ENCODE peak calls at places on chromosomes 11 and 22, in five cellular contexts. One of them, this sample, is unnamed.

GRCh38 chr11:10581481-10582019 is 13.1 kb upstream of the LYVE1 start:
- DNase-seq in tibial artery: peak; percentile 71
- DNase-seq in osteocyte: no peak
- DNase-seq in H9: no peak
- DNase-seq in progenitor cell of endocrine pancreas: no peak
- DNase-seq in this sample: no peak

GRCh38 chr11:46948378-46949131 is 12.0 kb downstream of the CSTPP1 start:
- DNase-seq in tibial artery: no peak
- DNase-seq in osteocyte: no peak
- DNase-seq in H9: no peak
- DNase-seq in progenitor cell of endocrine pancreas: no peak
- DNase-seq in this sample: peak; percentile 73

GRCh38 chr22:45224988-45225731 is 15.5 kb downstream of the KIAA0930 start:
- DNase-seq in tibial artery: no peak
- DNase-seq in osteocyte: no peak
- DNase-seq in H9: peak; percentile 24
- DNase-seq in progenitor cell of endocrine pancreas: no peak
- DNase-seq in this sample: no peak

GRCh38 chr22:32879550-32879949 is 78.0 kb downstream of the TIMP3 start:
- DNase-seq in tibial artery: no peak
- DNase-seq in osteocyte: no peak
- DNase-seq in H9: no peak
- DNase-seq in progenitor cell of endocrine pancreas: no peak
- DNase-seq in this sample: no peak

GRCh38 chr11:134014502-134014901 is 54.4 kb upstream of the JAM3 start:
- DNase-seq in tibial artery: no peak
- DNase-seq in osteocyte: no peak
- DNase-seq in H9: peak; percentile 68
- DNase-seq in progenitor cell of endocrine pancreas: no peak
- DNase-seq in this sample: no peak

GRCh38 chr11:13168281-13168680 is 109.3 kb upstream of the BMAL1 start:
- DNase-seq in tibial artery: no peak
- DNase-seq in osteocyte: no peak
- DNase-seq in H9: no peak
- DNase-seq in progenitor cell of endocrine pancreas: no peak
- DNase-seq in this sample: no peak

GRCh38 chr22:36761553-36762240 is 14.2 kb downstream of the IFT27 start:
- DNase-seq in tibial artery: peak; percentile 24
- DNase-seq in osteocyte: peak; percentile 65
- DNase-seq in H9: peak; percentile 8
- DNase-seq in progenitor cell of endocrine pancreas: no peak
- DNase-seq in this sample: no peak

GRCh38 chr11:112610996-112611795 is 350.0 kb upstream of the NCAM1 start:
- DNase-seq in tibial artery: no peak
- DNase-seq in osteocyte: no peak
- DNase-seq in H9: no peak
- DNase-seq in progenitor cell of endocrine pancreas: no peak
- DNase-seq in this sample: no peak

GRCh38 chr22:32079110-32080089 is 36.3 kb downstream of the SLC5A1 start:
- DNase-seq in tibial artery: no peak
- DNase-seq in osteocyte: no peak
- DNase-seq in H9: peak; percentile 57
- DNase-seq in progenitor cell of endocrine pancreas: no peak
- DNase-seq in this sample: peak; percentile 40

GRCh38 chr22:17726561-17727243 is 47.6 kb downstream of the BID start:
- DNase-seq in tibial artery: no peak
- DNase-seq in osteocyte: no peak
- DNase-seq in H9: no peak
- DNase-seq in progenitor cell of endocrine pancreas: no peak
- DNase-seq in this sample: peak; percentile 61

GRCh38 chr11:456533-456932 is 6.5 kb downstream of the PTDSS2 start:
- DNase-seq in tibial artery: no peak
- DNase-seq in osteocyte: no peak
- DNase-seq in H9: no peak
- DNase-seq in progenitor cell of endocrine pancreas: no peak
- DNase-seq in this sample: no peak

GRCh38 chr11:114175706-114176105 is 116.2 kb downstream of the ZBTB16 start:
- DNase-seq in tibial artery: peak; percentile 66
- DNase-seq in osteocyte: no peak
- DNase-seq in H9: no peak
- DNase-seq in progenitor cell of endocrine pancreas: no peak
- DNase-seq in this sample: no peak

GRCh38 chr11:27473017-27473406 is 422 bp upstream of the LGR4 start:
- DNase-seq in tibial artery: no peak
- DNase-seq in osteocyte: no peak
- DNase-seq in H9: no peak
- DNase-seq in progenitor cell of endocrine pancreas: no peak
- DNase-seq in this sample: no peak

GRCh38 chr11:116044520-116044919 is 540.3 kb upstream of the CADM1 start:
- DNase-seq in tibial artery: no peak
- DNase-seq in osteocyte: no peak
- DNase-seq in H9: peak; percentile 17
- DNase-seq in progenitor cell of endocrine pancreas: no peak
- DNase-seq in this sample: no peak

GRCh38 chr11:16418698-16419097 is 62.4 kb upstream of the SOX6 start:
- DNase-seq in tibial artery: no peak
- DNase-seq in osteocyte: no peak
- DNase-seq in H9: no peak
- DNase-seq in progenitor cell of endocrine pancreas: no peak
- DNase-seq in this sample: no peak

GRCh38 chr11:47775240-47775869 is 8.2 kb upstream of the FNBP4 start:
- DNase-seq in tibial artery: peak; percentile 16
- DNase-seq in osteocyte: no peak
- DNase-seq in H9: no peak
- DNase-seq in progenitor cell of endocrine pancreas: no peak
- DNase-seq in this sample: no peak

GRCh38 chr11:46075168-46075567 is 46.1 kb downstream of the PHF21A start:
- DNase-seq in tibial artery: no peak
- DNase-seq in osteocyte: no peak
- DNase-seq in H9: no peak
- DNase-seq in progenitor cell of endocrine pancreas: no peak
- DNase-seq in this sample: no peak

GRCh38 chr11:131195801-131196517 is 174.5 kb upstream of the NTM start:
- DNase-seq in tibial artery: no peak
- DNase-seq in osteocyte: no peak
- DNase-seq in H9: no peak
- DNase-seq in progenitor cell of endocrine pancreas: no peak
- DNase-seq in this sample: no peak

GRCh38 chr11:12812849-12813248 is 138.6 kb downstream of the TEAD1 start:
- DNase-seq in tibial artery: no peak
- DNase-seq in osteocyte: no peak
- DNase-seq in H9: no peak
- DNase-seq in progenitor cell of endocrine pancreas: no peak
- DNase-seq in this sample: no peak

GRCh38 chr22:43376765-43377485 is 33.8 kb upstream of the SCUBE1 start:
- DNase-seq in tibial artery: no peak
- DNase-seq in osteocyte: no peak
- DNase-seq in H9: no peak
- DNase-seq in progenitor cell of endocrine pancreas: no peak
- DNase-seq in this sample: no peak

GRCh38 chr11:12149672-12150225 is 39.4 kb downstream of the MICAL2 start:
- DNase-seq in tibial artery: no peak
- DNase-seq in osteocyte: no peak
- DNase-seq in H9: no peak
- DNase-seq in progenitor cell of endocrine pancreas: no peak
- DNase-seq in this sample: no peak

DNA sequence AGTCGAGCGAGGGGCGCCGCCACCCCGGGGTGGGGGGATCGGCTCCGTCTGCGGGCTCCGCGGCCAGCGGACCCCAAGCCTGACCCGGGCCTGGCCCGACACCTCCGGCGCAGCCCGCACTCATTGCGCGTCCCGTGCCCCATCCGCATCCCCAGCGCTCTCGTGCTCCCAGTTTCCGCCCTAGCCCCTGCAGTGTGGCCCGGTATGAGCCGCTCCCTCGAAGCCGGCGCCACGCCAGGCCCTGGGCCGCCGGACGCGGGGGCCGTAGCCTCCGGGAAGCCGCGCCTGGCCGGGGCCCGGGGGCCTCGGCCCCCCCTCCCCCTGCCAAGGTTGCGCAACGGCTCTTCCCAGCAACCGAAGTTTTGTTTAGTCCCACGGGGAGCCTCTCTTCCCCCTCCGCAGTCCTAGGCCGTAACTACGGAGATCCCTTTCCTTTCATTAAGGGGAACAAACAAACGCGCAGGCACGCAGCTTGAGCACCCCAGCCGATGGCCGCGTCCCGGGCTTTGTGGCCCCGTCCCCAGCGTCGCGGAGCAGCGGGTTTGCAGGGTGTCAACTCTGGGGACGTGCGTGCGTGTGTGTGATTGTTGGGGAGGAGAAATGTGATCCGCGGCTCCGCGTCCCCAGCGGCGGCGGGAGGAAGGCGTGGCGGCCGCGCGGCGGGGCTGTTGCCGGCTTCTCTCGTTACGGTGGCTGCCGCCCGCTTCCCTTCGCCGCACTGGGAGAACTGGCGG is 883 bp downstream of the HIPK3 start:
- DNase-seq in tibial artery: peak; percentile 95
- DNase-seq in osteocyte: peak; percentile 90
- DNase-seq in H9: peak; percentile 73
- DNase-seq in progenitor cell of endocrine pancreas: peak; percentile 68
- DNase-seq in this sample: no peak
- TF ChIP-seq CTCF in tibial artery: peak; percentile 44
- TF ChIP-seq CTCF in osteocyte: peak; percentile 30
- TF ChIP-seq CTCF in H9: peak; percentile 28
- TF ChIP-seq CTCF in progenitor cell of endocrine pancreas: peak; percentile 33
- TF ChIP-seq CTCF in this sample: peak; percentile 16

DNA sequence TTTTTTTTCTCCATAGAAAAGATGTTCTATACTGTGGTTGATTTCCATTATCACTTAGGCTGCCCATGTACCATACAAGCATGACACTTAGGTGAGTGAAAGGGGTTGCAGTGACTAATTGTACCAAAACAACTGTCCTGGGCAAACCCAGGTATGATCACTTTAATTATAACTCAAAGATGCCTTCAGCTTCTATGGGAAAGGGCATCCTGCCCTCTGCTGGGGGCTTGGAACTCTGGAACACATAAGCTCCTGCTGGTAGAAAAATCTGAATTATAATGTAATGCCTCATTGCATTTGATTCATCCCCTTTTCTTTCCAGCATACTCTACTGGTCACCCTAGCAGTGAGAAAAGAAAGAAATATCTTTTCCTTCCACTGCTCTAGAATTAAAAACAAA is 206.3 kb downstream of the DDX10 start:
- DNase-seq in tibial artery: no peak
- DNase-seq in osteocyte: no peak
- DNase-seq in H9: peak; percentile 33
- DNase-seq in progenitor cell of endocrine pancreas: no peak
- DNase-seq in this sample: no peak
- TF ChIP-seq CTCF in tibial artery: peak; percentile 46
- TF ChIP-seq CTCF in osteocyte: peak; percentile 80
- TF ChIP-seq CTCF in H9: peak; percentile 74
- TF ChIP-seq CTCF in progenitor cell of endocrine pancreas: peak; percentile 65
- TF ChIP-seq CTCF in this sample: peak; percentile 55

DNA sequence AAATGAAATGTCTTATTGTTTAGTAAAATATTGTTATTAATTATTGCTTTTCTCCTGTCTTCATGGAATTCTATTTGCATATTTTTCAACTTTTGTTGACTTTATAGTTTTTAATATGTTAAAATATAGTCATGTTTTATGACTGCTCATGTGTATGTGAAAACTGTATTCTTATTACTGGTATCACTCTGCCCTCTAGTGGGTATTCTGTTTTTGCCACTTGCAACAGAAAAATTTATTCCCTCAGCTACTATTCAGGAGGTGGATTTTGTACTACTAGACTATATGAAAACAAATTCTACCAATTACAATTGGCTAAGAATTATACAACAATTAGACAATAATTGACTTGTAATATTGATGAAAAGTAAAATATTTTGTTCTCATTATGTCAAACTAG is 45.0 kb downstream of the OR4C6 start:
- DNase-seq in tibial artery: no peak
- DNase-seq in osteocyte: no peak
- DNase-seq in H9: no peak
- DNase-seq in progenitor cell of endocrine pancreas: no peak
- DNase-seq in this sample: peak; percentile 1
- TF ChIP-seq CTCF in tibial artery: no peak
- TF ChIP-seq CTCF in osteocyte: peak; percentile 58
- TF ChIP-seq CTCF in H9: peak; percentile 71
- TF ChIP-seq CTCF in progenitor cell of endocrine pancreas: peak; percentile 41
- TF ChIP-seq CTCF in this sample: peak; percentile 17

DNA sequence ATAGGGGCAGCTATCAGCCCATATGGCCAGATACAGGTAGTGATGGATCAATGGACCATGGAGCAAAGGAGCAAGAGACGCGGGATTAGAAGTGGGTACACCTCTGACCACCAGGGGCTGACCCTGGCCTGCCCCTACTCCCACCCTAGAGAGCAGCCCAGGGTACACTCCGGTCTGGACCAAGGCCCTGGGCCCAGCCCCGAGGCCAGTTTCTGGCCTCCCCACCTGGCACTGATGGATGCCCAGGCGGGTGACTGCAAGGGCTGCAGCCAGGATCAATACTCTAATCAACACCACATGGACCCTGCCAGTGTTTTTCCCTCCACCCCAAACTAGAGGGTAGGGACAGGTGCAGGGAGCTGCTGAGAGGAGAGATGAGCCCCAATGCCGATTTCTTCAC is 74.1 kb upstream of the NECTIN1 start:
- DNase-seq in tibial artery: no peak
- DNase-seq in osteocyte: no peak
- DNase-seq in H9: no peak
- DNase-seq in progenitor cell of endocrine pancreas: no peak
- DNase-seq in this sample: no peak
- TF ChIP-seq CTCF in tibial artery: no peak
- TF ChIP-seq CTCF in osteocyte: no peak
- TF ChIP-seq CTCF in H9: no peak
- TF ChIP-seq CTCF in progenitor cell of endocrine pancreas: peak; percentile 16
- TF ChIP-seq CTCF in this sample: no peak

GRCh38 chr11:14768789-14769188 is 123.2 kb downstream of the CYP2R1 start:
- DNase-seq in tibial artery: no peak
- DNase-seq in osteocyte: no peak
- DNase-seq in H9: no peak
- DNase-seq in progenitor cell of endocrine pancreas: no peak
- DNase-seq in this sample: no peak

GRCh38 chr11:14775897-14776296 is 116.1 kb downstream of the CYP2R1 start:
- DNase-seq in tibial artery: no peak
- DNase-seq in osteocyte: no peak
- DNase-seq in H9: no peak
- DNase-seq in progenitor cell of endocrine pancreas: no peak
- DNase-seq in this sample: no peak

GRCh38 chr11:14774738-14775137 is 117.3 kb downstream of the CYP2R1 start:
- DNase-seq in tibial artery: no peak
- DNase-seq in osteocyte: no peak
- DNase-seq in H9: no peak
- DNase-seq in progenitor cell of endocrine pancreas: no peak
- DNase-seq in this sample: no peak

GRCh38 chr11:14773755-14774154 is 118.3 kb downstream of the CYP2R1 start:
- DNase-seq in tibial artery: no peak
- DNase-seq in osteocyte: no peak
- DNase-seq in H9: no peak
- DNase-seq in progenitor cell of endocrine pancreas: no peak
- DNase-seq in this sample: no peak
- TF ChIP-seq CTCF in tibial artery: no peak
- TF ChIP-seq CTCF in osteocyte: peak; percentile 19
- TF ChIP-seq CTCF in H9: peak; percentile 74
- TF ChIP-seq CTCF in progenitor cell of endocrine pancreas: peak; percentile 38
- TF ChIP-seq CTCF in this sample: no peak

This sample was measured in AG04449.